ENCODE peak calls at places on chromosomes 6 and 20, in nine cellular contexts. One of them, this sample, is unnamed. For H3K9me3, the result is how much of the 10 kb centered on the place peaks cover.

GRCh38 chr6:37171141-37171969 is 1.4 kb downstream of the PIM1 start:
- DNase-seq in cardiac muscle cell: peak
- DNase-seq in CD4-positive, alpha-beta memory T cell: peak
- DNase-seq in body of pancreas: peak
- DNase-seq in fibroblast of lung: no peak
- DNase-seq in kidney: peak
- DNase-seq in pancreas: peak
- DNase-seq in adrenal gland: peak
- DNase-seq in tibial artery: peak
- DNase-seq in this sample: peak

GRCh38 chr6:31580807-31581437 is 1.3 kb downstream of the LTB start:
- DNase-seq in cardiac muscle cell: peak
- DNase-seq in CD4-positive, alpha-beta memory T cell: peak
- DNase-seq in body of pancreas: peak
- DNase-seq in fibroblast of lung: peak
- DNase-seq in kidney: peak
- DNase-seq in pancreas: peak
- DNase-seq in adrenal gland: peak
- DNase-seq in tibial artery: peak
- DNase-seq in this sample: peak

GRCh38 chr20:41618807-41619294 is 674 bp upstream of the CHD6 start:
- DNase-seq in cardiac muscle cell: no peak
- DNase-seq in CD4-positive, alpha-beta memory T cell: peak
- DNase-seq in body of pancreas: no peak
- DNase-seq in fibroblast of lung: no peak
- DNase-seq in kidney: no peak
- DNase-seq in pancreas: no peak
- DNase-seq in adrenal gland: no peak
- DNase-seq in tibial artery: no peak
- DNase-seq in this sample: no peak

GRCh38 chr6:13992417-13993055 is 67.8 kb downstream of the RNF182 start:
- DNase-seq in cardiac muscle cell: peak
- DNase-seq in CD4-positive, alpha-beta memory T cell: no peak
- DNase-seq in body of pancreas: no peak
- DNase-seq in fibroblast of lung: peak
- DNase-seq in kidney: no peak
- DNase-seq in pancreas: no peak
- DNase-seq in adrenal gland: no peak
- DNase-seq in tibial artery: no peak
- DNase-seq in this sample: no peak

GRCh38 chr6:19842030-19842429 is 4.9 kb downstream of the ID4 start:
- DNase-seq in cardiac muscle cell: no peak
- DNase-seq in CD4-positive, alpha-beta memory T cell: no peak
- DNase-seq in body of pancreas: no peak
- DNase-seq in fibroblast of lung: no peak
- DNase-seq in kidney: no peak
- DNase-seq in pancreas: no peak
- DNase-seq in adrenal gland: no peak
- DNase-seq in tibial artery: no peak
- DNase-seq in this sample: no peak

GRCh38 chr6:116779569-116780164 is 14.1 kb upstream of the FAM162B start:
- DNase-seq in cardiac muscle cell: peak
- DNase-seq in CD4-positive, alpha-beta memory T cell: no peak
- DNase-seq in body of pancreas: no peak
- DNase-seq in fibroblast of lung: peak
- DNase-seq in kidney: no peak
- DNase-seq in pancreas: no peak
- DNase-seq in adrenal gland: no peak
- DNase-seq in tibial artery: no peak
- DNase-seq in this sample: no peak

GRCh38 chr6:96058094-96058493 is 42.3 kb downstream of the FUT9 start:
- DNase-seq in cardiac muscle cell: no peak
- DNase-seq in CD4-positive, alpha-beta memory T cell: no peak
- DNase-seq in body of pancreas: no peak
- DNase-seq in fibroblast of lung: no peak
- DNase-seq in kidney: no peak
- DNase-seq in pancreas: no peak
- DNase-seq in adrenal gland: no peak
- DNase-seq in tibial artery: no peak
- DNase-seq in this sample: no peak

GRCh38 chr20:1301031-1301529 is 27.9 kb downstream of the SDCBP2 start:
- DNase-seq in cardiac muscle cell: peak
- DNase-seq in CD4-positive, alpha-beta memory T cell: peak
- DNase-seq in body of pancreas: no peak
- DNase-seq in fibroblast of lung: peak
- DNase-seq in kidney: peak
- DNase-seq in pancreas: no peak
- DNase-seq in adrenal gland: no peak
- DNase-seq in tibial artery: no peak
- DNase-seq in this sample: peak

GRCh38 chr6:124530926-124531325 is 431.3 kb upstream of the RNF217 start:
- DNase-seq in cardiac muscle cell: no peak
- DNase-seq in CD4-positive, alpha-beta memory T cell: no peak
- DNase-seq in body of pancreas: no peak
- DNase-seq in fibroblast of lung: no peak
- DNase-seq in kidney: no peak
- DNase-seq in pancreas: no peak
- DNase-seq in adrenal gland: no peak
- DNase-seq in tibial artery: no peak
- DNase-seq in this sample: no peak

GRCh38 chr6:106787327-106788196 is 158.2 kb downstream of the QRSL1 start:
- DNase-seq in cardiac muscle cell: no peak
- DNase-seq in CD4-positive, alpha-beta memory T cell: no peak
- DNase-seq in body of pancreas: peak
- DNase-seq in fibroblast of lung: no peak
- DNase-seq in kidney: no peak
- DNase-seq in pancreas: peak
- DNase-seq in adrenal gland: no peak
- DNase-seq in tibial artery: no peak
- DNase-seq in this sample: no peak

GRCh38 chr6:148635070-148635743 is 111.6 kb upstream of the UST start:
- DNase-seq in cardiac muscle cell: no peak
- DNase-seq in CD4-positive, alpha-beta memory T cell: no peak
- DNase-seq in body of pancreas: no peak
- DNase-seq in fibroblast of lung: no peak
- DNase-seq in kidney: no peak
- DNase-seq in pancreas: no peak
- DNase-seq in adrenal gland: no peak
- DNase-seq in tibial artery: no peak
- DNase-seq in this sample: no peak

GRCh38 chr6:50846109-50846859 is 27.6 kb downstream of the TFAP2B start:
- DNase-seq in cardiac muscle cell: no peak
- DNase-seq in CD4-positive, alpha-beta memory T cell: no peak
- DNase-seq in body of pancreas: no peak
- DNase-seq in fibroblast of lung: no peak
- DNase-seq in kidney: no peak
- DNase-seq in pancreas: no peak
- DNase-seq in adrenal gland: no peak
- DNase-seq in tibial artery: no peak
- DNase-seq in this sample: no peak

GRCh38 chr6:33437666-33438065 is 16.7 kb upstream of the ZBTB9 start:
- DNase-seq in cardiac muscle cell: no peak
- DNase-seq in CD4-positive, alpha-beta memory T cell: no peak
- DNase-seq in body of pancreas: no peak
- DNase-seq in fibroblast of lung: no peak
- DNase-seq in kidney: peak
- DNase-seq in pancreas: no peak
- DNase-seq in adrenal gland: no peak
- DNase-seq in tibial artery: no peak
- DNase-seq in this sample: no peak

GRCh38 chr6:1266686-1267056 is 45.2 kb upstream of the FOXQ1 start:
- DNase-seq in cardiac muscle cell: no peak
- DNase-seq in CD4-positive, alpha-beta memory T cell: no peak
- DNase-seq in body of pancreas: no peak
- DNase-seq in fibroblast of lung: no peak
- DNase-seq in kidney: no peak
- DNase-seq in pancreas: no peak
- DNase-seq in adrenal gland: no peak
- DNase-seq in tibial artery: no peak
- DNase-seq in this sample: no peak

GRCh38 chr6:75830959-75831885 is 82.2 kb downstream of the MYO6 start:
- DNase-seq in cardiac muscle cell: peak
- DNase-seq in CD4-positive, alpha-beta memory T cell: no peak
- DNase-seq in body of pancreas: no peak
- DNase-seq in fibroblast of lung: no peak
- DNase-seq in kidney: no peak
- DNase-seq in pancreas: no peak
- DNase-seq in adrenal gland: no peak
- DNase-seq in tibial artery: no peak
- DNase-seq in this sample: no peak

GRCh38 chr20:49880724-49881445 is 34.4 kb downstream of the SPATA2 start:
- DNase-seq in cardiac muscle cell: no peak
- DNase-seq in CD4-positive, alpha-beta memory T cell: no peak
- DNase-seq in body of pancreas: no peak
- DNase-seq in fibroblast of lung: no peak
- DNase-seq in kidney: no peak
- DNase-seq in pancreas: no peak
- DNase-seq in adrenal gland: no peak
- DNase-seq in tibial artery: no peak
- DNase-seq in this sample: no peak

GRCh38 chr6:79249136-79249535 is 14.7 kb upstream of the HMGN3 start:
- DNase-seq in cardiac muscle cell: no peak
- DNase-seq in CD4-positive, alpha-beta memory T cell: no peak
- DNase-seq in body of pancreas: no peak
- DNase-seq in fibroblast of lung: no peak
- DNase-seq in kidney: no peak
- DNase-seq in pancreas: no peak
- DNase-seq in adrenal gland: no peak
- DNase-seq in tibial artery: no peak
- DNase-seq in this sample: no peak

GRCh38 chr20:48797275-48797825 is 30.4 kb downstream of the PREX1 start:
- DNase-seq in cardiac muscle cell: no peak
- DNase-seq in CD4-positive, alpha-beta memory T cell: no peak
- DNase-seq in body of pancreas: no peak
- DNase-seq in fibroblast of lung: no peak
- DNase-seq in kidney: no peak
- DNase-seq in pancreas: no peak
- DNase-seq in adrenal gland: peak
- DNase-seq in tibial artery: peak
- DNase-seq in this sample: no peak

DNA sequence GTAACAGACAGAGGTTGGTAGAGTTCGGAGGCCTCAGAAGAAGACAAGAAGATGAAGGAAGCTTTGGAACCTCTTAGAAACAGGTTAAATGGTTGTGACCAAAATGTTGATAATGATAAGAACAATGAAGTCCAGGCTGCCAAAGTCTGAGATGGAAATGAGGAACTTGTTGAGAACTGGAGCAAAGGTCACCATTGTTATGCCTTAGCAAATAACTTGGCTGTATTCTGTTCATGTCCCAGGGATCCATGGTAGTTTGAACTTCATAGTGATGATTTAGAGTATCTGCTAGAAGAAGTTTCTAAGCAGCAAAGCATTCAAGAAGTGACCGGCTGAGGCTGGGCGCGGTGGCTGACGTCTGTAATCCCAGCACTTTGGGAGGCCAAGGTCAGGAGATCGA is 11.1 kb upstream of the LSM14B start:
- DNase-seq in cardiac muscle cell: no peak
- DNase-seq in CD4-positive, alpha-beta memory T cell: no peak
- DNase-seq in body of pancreas: no peak
- DNase-seq in fibroblast of lung: no peak
- DNase-seq in kidney: no peak
- DNase-seq in pancreas: no peak
- DNase-seq in adrenal gland: no peak
- DNase-seq in tibial artery: no peak
- DNase-seq in this sample: no peak
- H3K9me3 ChIP-seq in cardiac muscle cell: under half
- H3K9me3 ChIP-seq in CD4-positive, alpha-beta memory T cell: under half
- H3K9me3 ChIP-seq in body of pancreas: under half
- H3K9me3 ChIP-seq in fibroblast of lung: under half
- H3K9me3 ChIP-seq in kidney: under half
- H3K9me3 ChIP-seq in pancreas: under half
- H3K9me3 ChIP-seq in adrenal gland: under half
- H3K9me3 ChIP-seq in tibial artery: half or more
- H3K9me3 ChIP-seq in this sample: half or more

GRCh38 chr6:134316733-134317431 is 1.0 kb downstream of the SGK1 start:
- DNase-seq in cardiac muscle cell: peak
- DNase-seq in CD4-positive, alpha-beta memory T cell: no peak
- DNase-seq in body of pancreas: no peak
- DNase-seq in fibroblast of lung: no peak
- DNase-seq in kidney: no peak
- DNase-seq in pancreas: no peak
- DNase-seq in adrenal gland: no peak
- DNase-seq in tibial artery: no peak
- DNase-seq in this sample: no peak
- H3K27ac ChIP-seq in cardiac muscle cell: no peak
- H3K27ac ChIP-seq in CD4-positive, alpha-beta memory T cell: no peak
- H3K27ac ChIP-seq in body of pancreas: no peak
- H3K27ac ChIP-seq in fibroblast of lung: no peak
- H3K27ac ChIP-seq in kidney: no peak
- H3K27ac ChIP-seq in pancreas: no peak
- H3K27ac ChIP-seq in adrenal gland: peak
- H3K27ac ChIP-seq in tibial artery: no peak
- H3K27ac ChIP-seq in this sample: peak

GRCh38 chr20:44017211-44017610 is 102.6 kb downstream of the TOX2 start:
- DNase-seq in cardiac muscle cell: no peak
- DNase-seq in CD4-positive, alpha-beta memory T cell: no peak
- DNase-seq in body of pancreas: no peak
- DNase-seq in fibroblast of lung: no peak
- DNase-seq in kidney: no peak
- DNase-seq in pancreas: no peak
- DNase-seq in adrenal gland: no peak
- DNase-seq in tibial artery: no peak
- DNase-seq in this sample: no peak

GRCh38 chr20:44016525-44016924 is 101.9 kb downstream of the TOX2 start:
- DNase-seq in cardiac muscle cell: no peak
- DNase-seq in CD4-positive, alpha-beta memory T cell: no peak
- DNase-seq in body of pancreas: no peak
- DNase-seq in fibroblast of lung: no peak
- DNase-seq in kidney: no peak
- DNase-seq in pancreas: no peak
- DNase-seq in adrenal gland: no peak
- DNase-seq in tibial artery: no peak
- DNase-seq in this sample: no peak

GRCh38 chr20:44017905-44018683 is 103.4 kb downstream of the TOX2 start:
- DNase-seq in cardiac muscle cell: peak
- DNase-seq in CD4-positive, alpha-beta memory T cell: no peak
- DNase-seq in body of pancreas: peak
- DNase-seq in fibroblast of lung: peak
- DNase-seq in kidney: peak
- DNase-seq in pancreas: no peak
- DNase-seq in adrenal gland: peak
- DNase-seq in tibial artery: peak
- DNase-seq in this sample: no peak

GRCh38 chr20:44014807-44015732 is 100.4 kb downstream of the TOX2 start:
- DNase-seq in cardiac muscle cell: peak
- DNase-seq in CD4-positive, alpha-beta memory T cell: no peak
- DNase-seq in body of pancreas: no peak
- DNase-seq in fibroblast of lung: peak
- DNase-seq in kidney: no peak
- DNase-seq in pancreas: no peak
- DNase-seq in adrenal gland: no peak
- DNase-seq in tibial artery: no peak
- DNase-seq in this sample: no peak

GRCh38 chr20:44015733-44016103 is 101.1 kb downstream of the TOX2 start:
- DNase-seq in cardiac muscle cell: no peak
- DNase-seq in CD4-positive, alpha-beta memory T cell: no peak
- DNase-seq in body of pancreas: no peak
- DNase-seq in fibroblast of lung: no peak
- DNase-seq in kidney: no peak
- DNase-seq in pancreas: no peak
- DNase-seq in adrenal gland: no peak
- DNase-seq in tibial artery: no peak
- DNase-seq in this sample: no peak
- H3K4me3 ChIP-seq in cardiac muscle cell: no peak
- H3K4me3 ChIP-seq in CD4-positive, alpha-beta memory T cell: no peak
- H3K4me3 ChIP-seq in body of pancreas: no peak
- H3K4me3 ChIP-seq in fibroblast of lung: no peak
- H3K4me3 ChIP-seq in kidney: no peak
- H3K4me3 ChIP-seq in pancreas: no peak
- H3K4me3 ChIP-seq in adrenal gland: no peak
- H3K4me3 ChIP-seq in tibial artery: peak
- H3K4me3 ChIP-seq in this sample: no peak

GRCh38 chr6:22794844-22795243 is 225.5 kb downstream of the HDGFL1 start:
- DNase-seq in cardiac muscle cell: no peak
- DNase-seq in CD4-positive, alpha-beta memory T cell: no peak
- DNase-seq in body of pancreas: no peak
- DNase-seq in fibroblast of lung: no peak
- DNase-seq in kidney: no peak
- DNase-seq in pancreas: no peak
- DNase-seq in adrenal gland: no peak
- DNase-seq in tibial artery: no peak
- DNase-seq in this sample: no peak
- H3K9me3 ChIP-seq in cardiac muscle cell: under half
- H3K9me3 ChIP-seq in CD4-positive, alpha-beta memory T cell: under half
- H3K9me3 ChIP-seq in body of pancreas: under half
- H3K9me3 ChIP-seq in fibroblast of lung: under half
- H3K9me3 ChIP-seq in kidney: under half
- H3K9me3 ChIP-seq in pancreas: under half
- H3K9me3 ChIP-seq in adrenal gland: under half
- H3K9me3 ChIP-seq in tibial artery: under half
- H3K9me3 ChIP-seq in this sample: under half

This sample was measured in CD8-positive, alpha-beta T cell.